ENCODE peak calls at places on chromosomes 4 and X, in six cellular contexts. X is ovary, C is GM23338, N is AG10803, I is fibroblast of lung, D is foreskin fibroblast. R is an unnamed sample.

GRCh38 chr4:82491251-82491960 is 61.0 kb downstream of the ENOPH1 start:
- DNase-seq in X (no peak), C (no peak), N (no peak), I (no peak), D (no peak), R (no peak)

GRCh38 chr4:167088115-167088514 is 146.2 kb downstream of the SPOCK3 start:
- DNase-seq in X (no peak), C (no peak), N (no peak), I (no peak), D (no peak), R (no peak)

GRCh38 chrX:66635360-66635759 is 3.5 kb downstream of the EDA2R start:
- DNase-seq in X (no peak), C (no peak), N (peak; percentile 88), I (peak; percentile 45), D (peak; percentile 77), R (no peak)

GRCh38 chr4:184808719-184809062 is 17.1 kb downstream of the ACSL1 start:
- DNase-seq in X (no peak), C (no peak), N (no peak), I (no peak), D (no peak), R (no peak)

GRCh38 chr4:141900841-141901240 is 264.5 kb downstream of the IL15 start:
- DNase-seq in X (no peak), C (no peak), N (no peak), I (no peak), D (no peak), R (no peak)

GRCh38 chr4:35934370-35934981 is 309.8 kb downstream of the ARAP2 start:
- DNase-seq in X (no peak), C (peak; percentile 65), N (peak; percentile 8), I (peak; percentile 33), D (peak; percentile 1), R (no peak)

GRCh38 chr4:54224960-54225670 is 4.0 kb upstream of the PDGFRA start:
- DNase-seq in X (peak; percentile 36), C (peak; percentile 35), N (no peak), I (no peak), D (no peak), R (no peak)

GRCh38 chrX:103406256-103406655 is 29.9 kb downstream of the BEX3 start:
- DNase-seq in X (no peak), C (no peak), N (no peak), I (no peak), D (no peak), R (no peak)

GRCh38 chr4:104064650-104065577 is 345.1 kb upstream of the TACR3 start:
- DNase-seq in X (peak; percentile 6), C (peak; percentile 78), N (no peak), I (peak; percentile 41), D (no peak), R (no peak)

GRCh38 chrX:54181196-54181953 is 1.7 kb downstream of the FAM120C start:
- DNase-seq in X (no peak), C (no peak), N (peak; percentile 9), I (peak; percentile 47), D (peak; percentile 6), R (no peak)

GRCh38 chr4:54940996-54941395 is 184.4 kb downstream of the KDR start:
- DNase-seq in X (no peak), C (no peak), N (no peak), I (no peak), D (no peak), R (no peak)

GRCh38 chr4:169164669-169165415 is 105.9 kb downstream of the SH3RF1 start:
- DNase-seq in X (no peak), C (no peak), N (peak; percentile 91), I (no peak), D (peak; percentile 65), R (no peak)

GRCh38 chr4:111838406-111838930 is 306.8 kb upstream of the FAM241A start:
- DNase-seq in X (no peak), C (no peak), N (no peak), I (no peak), D (no peak), R (no peak)

GRCh38 chrX:3129256-3129655 is 88.0 kb downstream of the ARSF start:
- DNase-seq in X (no peak), C (no peak), N (peak; percentile 56), I (peak; percentile 30), D (peak; percentile 25), R (no peak)

GRCh38 chr4:83757121-83757621 is 221.3 kb downstream of the GPAT3 start:
- DNase-seq in X (no peak), C (no peak), N (peak; percentile 8), I (no peak), D (peak; percentile 21), R (no peak)

GRCh38 chr4:40887690-40888089 is 137.9 kb downstream of the NSUN7 start:
- DNase-seq in X (no peak), C (no peak), N (peak; percentile 93), I (peak; percentile 91), D (peak; percentile 87), R (no peak)

GRCh38 chrX:154417157-154417556 is 5.8 kb downstream of the TAFAZZIN start:
- DNase-seq in X (no peak), C (no peak), N (no peak), I (no peak), D (no peak), R (no peak)

GRCh38 chr4:76363556-76364290 is 57.2 kb downstream of the STBD1 start:
- DNase-seq in X (no peak), C (no peak), N (no peak), I (no peak), D (peak; percentile 5), R (no peak)

GRCh38 chr4:125316391-125316780 is 1.6 kb downstream of the FAT4 start:
- DNase-seq in X (no peak), C (peak; percentile 59), N (peak; percentile 28), I (no peak), D (no peak), R (peak; percentile 77)

GRCh38 chr4:1187182-1187581 is 14.8 kb upstream of the SPON2 start:
- DNase-seq in X (no peak), C (no peak), N (no peak), I (peak; percentile 43), D (no peak), R (no peak)

DNA sequence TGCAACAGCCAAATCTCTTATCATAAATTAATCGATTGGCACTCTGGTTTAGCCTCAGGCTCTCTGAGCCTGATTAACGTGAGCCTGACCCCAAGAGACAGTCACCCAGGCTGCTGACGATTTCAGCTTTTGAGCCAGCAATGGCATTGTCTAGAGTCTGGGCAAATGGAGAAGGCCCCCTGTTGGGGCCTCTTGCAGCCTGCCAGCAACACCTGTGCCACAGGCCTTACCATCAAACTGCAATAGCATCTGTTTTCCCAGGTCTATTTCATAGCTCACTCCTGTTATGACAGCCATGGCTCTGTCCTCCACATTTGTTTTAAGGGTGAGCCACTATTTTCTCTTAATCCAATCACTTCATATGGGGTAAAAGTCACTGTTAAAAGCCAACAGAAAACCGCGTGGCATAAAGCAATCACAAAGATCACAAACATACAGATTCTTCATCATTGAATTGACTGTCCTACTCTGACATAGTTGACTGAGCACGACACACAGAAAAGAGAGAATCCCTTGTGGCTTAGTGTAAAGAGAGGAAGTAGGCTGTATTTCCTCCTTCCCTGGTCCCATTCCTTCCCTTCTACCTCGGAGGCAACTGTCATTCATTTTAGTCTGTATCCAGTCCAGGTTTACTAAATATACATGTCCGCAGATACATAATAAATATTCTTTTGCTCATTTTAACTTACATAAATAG is 47.8 kb downstream of the SLC9A7 start:
- DNase-seq in X (no peak), C (peak; percentile 11), N (no peak), I (no peak), D (no peak), R (no peak)
- H3K4me3 ChIP-seq in X (no peak overlapping the region), C (no peak overlapping the region), N (no peak overlapping the region), I (no peak overlapping the region), D (no peak overlapping the region), R (no peak overlapping the region)

GRCh38 chr4:48275247-48275646 is 5.6 kb upstream of the TEC start:
- DNase-seq in X (no peak), C (peak; percentile 75), N (peak; percentile 17), I (peak; percentile 59), D (no peak), R (no peak)
- TF ChIP-seq CTCF in X (no peak), C (peak; percentile 89), N (peak; percentile 54), I (peak; percentile 79), D (peak; percentile 43), R (no peak)

DNA sequence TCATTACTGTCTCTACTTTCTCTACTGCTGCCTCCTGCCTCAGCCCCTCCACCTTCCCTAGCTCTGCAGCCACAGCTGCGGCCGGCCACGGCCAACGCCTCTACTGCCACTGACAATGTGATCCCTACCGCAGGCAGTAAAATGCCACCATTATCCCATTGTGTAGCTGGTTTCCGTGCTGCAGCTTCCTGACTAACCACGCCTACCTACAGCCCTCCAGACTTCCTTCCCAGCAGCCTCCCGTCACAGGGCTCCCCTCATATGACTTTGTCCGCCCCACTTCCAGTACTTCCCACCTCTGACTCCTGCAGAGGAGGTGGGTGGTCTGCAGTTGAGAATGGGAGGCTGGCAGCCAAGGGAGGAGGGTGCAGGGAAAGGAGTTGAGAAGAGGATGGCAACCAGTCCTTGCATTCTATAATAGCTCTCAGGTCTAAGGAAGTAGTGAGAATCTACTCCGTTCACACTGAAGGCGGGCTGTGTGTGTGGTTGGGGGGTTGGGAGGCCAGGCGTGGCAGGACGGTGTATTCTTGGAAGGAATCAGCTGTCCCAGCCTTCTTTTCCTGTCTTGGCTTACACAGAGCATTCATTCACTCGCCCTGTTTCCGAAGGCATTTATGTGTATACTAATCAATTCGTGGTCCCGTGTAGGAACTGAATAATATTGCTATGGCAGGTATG is 33.1 kb upstream of the USP51 start:
- DNase-seq in X (no peak), C (peak; percentile 3), N (no peak), I (no peak), D (no peak), R (no peak)
- H3K4me3 ChIP-seq in X (no peak overlapping the region), C (no peak overlapping the region), N (no peak overlapping the region), I (no peak overlapping the region), D (no peak overlapping the region), R (no peak overlapping the region)

GRCh38 chr4:152640058-152640921 is 39.5 kb downstream of the TMEM154 start:
- DNase-seq in X (peak; percentile 11), C (peak; percentile 57), N (peak; percentile 19), I (peak; percentile 51), D (no peak), R (no peak)
- TF ChIP-seq CTCF in X (no peak), C (peak; percentile 88), N (peak; percentile 64), I (peak; percentile 49), D (peak; percentile 24), R (peak; percentile 48)

GRCh38 chr4:134722306-134722705 is 520.7 kb upstream of the PABPC4L start:
- DNase-seq in X (no peak), C (no peak), N (no peak), I (no peak), D (no peak), R (no peak)
- H3K4me3 ChIP-seq in X (no peak overlapping the region), C (no peak overlapping the region), N (no peak overlapping the region), I (no peak overlapping the region), D (no peak overlapping the region), R (no peak overlapping the region)

DNA sequence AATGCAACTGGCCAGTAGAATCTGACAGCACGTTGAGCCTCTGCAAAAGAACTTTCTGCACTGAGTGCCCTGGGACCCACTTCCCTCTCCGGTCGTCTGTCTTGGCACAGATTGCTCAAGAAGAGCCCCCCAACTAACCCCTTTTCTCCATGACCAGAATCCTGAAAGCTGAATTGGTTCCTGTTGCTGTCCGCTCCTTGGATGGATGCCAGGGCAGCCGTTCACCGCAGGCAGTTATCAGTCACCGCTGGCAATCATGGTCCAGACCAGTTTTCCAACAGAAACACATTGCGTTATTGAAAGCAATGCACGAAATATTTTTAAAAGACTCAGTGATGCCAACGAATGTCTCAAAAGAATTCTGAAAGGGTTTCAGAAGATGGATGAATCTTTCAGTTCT is 733.7 kb upstream of the FRG1 start:
- DNase-seq in X (no peak), C (no peak), N (no peak), I (peak; percentile 11), D (no peak), R (no peak)
- TF ChIP-seq CTCF in X (no peak), C (no peak), N (no peak), I (no peak), D (no peak), R (no peak)

R was measured in coronary artery.